ENCODE peak calls at places on chromosomes 12 and 14, in four cellular contexts. P is breast epithelium, D is iPS-NIHi11, B is left colon. K is an unnamed sample.
A peak's percentile ranks its signal among the peaks of the same experiment; 100 is the strongest.

GRCh38 chr14:58829594-58829993 is 191.8 kb downstream of the DACT1 start:
- DNase-seq in P (no peak), D (no peak), B (no peak), K (no peak)

GRCh38 chr12:92404921-92405320 is 259.3 kb upstream of the BTG1 start:
- DNase-seq in P (no peak), D (no peak), B (no peak), K (no peak)

GRCh38 chr14:100644383-100644782 is 57.2 kb upstream of the BEGAIN start:
- DNase-seq in P (no peak), D (no peak), B (no peak), K (no peak)

GRCh38 chr12:10067259-10067658 is 31.5 kb downstream of the CLEC1A start:
- DNase-seq in P (no peak), D (no peak), B (no peak), K (no peak)

GRCh38 chr12:26711569-26711968 is 121.4 kb downstream of the ITPR2 start:
- DNase-seq in P (no peak), D (no peak), B (no peak), K (no peak)

GRCh38 chr12:42482820-42483533 is 106.6 kb downstream of the PRICKLE1 start:
- DNase-seq in P (peak; percentile 29), D (peak; percentile 87), B (peak; percentile 75), K (peak; percentile 84)

GRCh38 chr12:125187148-125187733 is 122.0 kb downstream of the AACS start:
- DNase-seq in P (no peak), D (no peak), B (no peak), K (no peak)

GRCh38 chr12:13177373-13177772 is 19.2 kb upstream of the EMP1 start:
- DNase-seq in P (no peak), D (no peak), B (no peak), K (no peak)

GRCh38 chr12:119696943-119697342 is 29.0 kb downstream of the PRKAB1 start:
- DNase-seq in P (no peak), D (no peak), B (no peak), K (no peak)

GRCh38 chr12:11978985-11979384 is 91.8 kb upstream of the BCL2L14 start:
- DNase-seq in P (no peak), D (no peak), B (no peak), K (no peak)

GRCh38 chr12:111298583-111299436 is 70.1 kb downstream of the PHETA1 start:
- DNase-seq in P (no peak), D (peak; percentile 89), B (peak; percentile 48), K (no peak)

GRCh38 chr12:65305346-65305950 is 27.0 kb downstream of the MSRB3 start:
- DNase-seq in P (no peak), D (no peak), B (no peak), K (no peak)

GRCh38 chr14:68286667-68287066 is 467.1 kb downstream of the RAD51B start:
- DNase-seq in P (no peak), D (no peak), B (no peak), K (no peak)

GRCh38 chr12:75364918-75365317 is 26.0 kb upstream of the GLIPR1L2 start:
- DNase-seq in P (no peak), D (no peak), B (no peak), K (no peak)

GRCh38 chr12:116018282-116018681 is 259.2 kb downstream of the MED13L start:
- DNase-seq in P (no peak), D (no peak), B (no peak), K (no peak)

GRCh38 chr14:61048640-61049039 is 67.6 kb downstream of the SLC38A6 start:
- DNase-seq in P (no peak), D (no peak), B (no peak), K (no peak)

GRCh38 chr14:90397401-90398314 is 829 bp downstream of the CALM1 start:
- DNase-seq in P (peak; percentile 39), D (peak; percentile 64), B (peak; percentile 74), K (peak; percentile 81)

GRCh38 chr12:66776974-66777373 is 98.1 kb upstream of the GRIP1 start:
- DNase-seq in P (no peak), D (no peak), B (no peak), K (no peak)

GRCh38 chr12:91127751-91128150 is 16.5 kb upstream of the LUM start:
- DNase-seq in P (no peak), D (no peak), B (no peak), K (no peak)

GRCh38 chr12:51788876-51789275 is 59.6 kb downstream of the FIGNL2 start:
- DNase-seq in P (no peak), D (no peak), B (no peak), K (no peak)

GRCh38 chr12:63997198-63997597 is 152.7 kb downstream of the SRGAP1 start:
- DNase-seq in P (no peak), D (no peak), B (no peak), K (no peak)

GRCh38 chr12:89731064-89731463 is 22.4 kb upstream of the ATP2B1 start:
- DNase-seq in P (no peak), D (no peak), B (no peak), K (no peak)

GRCh38 chr12:89960011-89960507 is 251.4 kb upstream of the ATP2B1 start:
- DNase-seq in P (no peak), D (no peak), B (no peak), K (no peak)

GRCh38 chr12:120662879-120663278 is 22.5 kb downstream of the CABP1 start:
- DNase-seq in P (no peak), D (no peak), B (no peak), K (no peak)

GRCh38 chr12:9699898-9700605 is 30.5 kb downstream of the CLEC2D start:
- DNase-seq in P (no peak), D (no peak), B (no peak), K (no peak)

GRCh38 chr14:104681689-104682074 is 7.7 kb upstream of the INF2 start:
- DNase-seq in P (peak; percentile 71), D (peak; percentile 76), B (peak; percentile 91), K (peak; percentile 96)

GRCh38 chr14:61452452-61452851 is 131.1 kb downstream of the PRKCH start:
- DNase-seq in P (no peak), D (no peak), B (no peak), K (no peak)

GRCh38 chr12:80698266-80698665 is 9.2 kb upstream of the MYF6 start:
- DNase-seq in P (no peak), D (no peak), B (no peak), K (no peak)

GRCh38 chr12:55706840-55707671 is 648 bp downstream of the ITGA7 start:
- DNase-seq in P (no peak), D (peak; percentile 66), B (no peak), K (no peak)

GRCh38 chr12:117333331-117334000 is 28.0 kb downstream of the NOS1 start:
- DNase-seq in P (no peak), D (no peak), B (no peak), K (no peak)

GRCh38 chr12:109949089-109949488 is 47.1 kb downstream of the GIT2 start:
- DNase-seq in P (no peak), D (no peak), B (no peak), K (no peak)

GRCh38 chr14:85527458-85527857 is 2.5 kb upstream of the FLRT2 start:
- DNase-seq in P (no peak), D (no peak), B (no peak), K (no peak)

GRCh38 chr12:108750471-108751402 is 19.4 kb upstream of the CORO1C start:
- DNase-seq in P (no peak), D (no peak), B (no peak), K (peak; percentile 66)

GRCh38 chr14:104931771-104932675 is 7.3 kb downstream of the PLD4 start:
- DNase-seq in P (no peak), D (no peak), B (no peak), K (peak; percentile 73)

GRCh38 chr12:53047221-53048032 is 2.4 kb upstream of the TNS2 start:
- DNase-seq in P (peak; percentile 80), D (peak; percentile 90), B (peak; percentile 84), K (peak; percentile 94)

GRCh38 chr12:123094349-123095073 is 56.4 kb downstream of the PITPNM2 start:
- DNase-seq in P (peak; percentile 81), D (no peak), B (peak; percentile 25), K (peak; percentile 79)

K was measured in sigmoid colon.